ENCODE peak calls at places on chromosomes 3 and 15, in eight cellular contexts. Z, W, O, A, N, U, V and K are unnamed samples.

GRCh38 chr3:127959873-127960272 is 44.8 kb downstream of the KBTBD12 start:
- DNase-seq in Z (peak; percentile 31), O (peak; percentile 4), A (no peak), N (no peak), U (peak; percentile 36), V (no peak), W (peak; percentile 21), K (no peak)

GRCh38 chr15:38069001-38069400 is 134.6 kb downstream of the TMCO5A start:
- DNase-seq in Z (peak; percentile 85), O (peak; percentile 85), V (no peak), N (no peak), W (peak; percentile 44), U (no peak), A (peak; percentile 40), K (peak; percentile 41)

GRCh38 chr3:123406598-123406997 is 42.3 kb downstream of the ADCY5 start:
- DNase-seq in O (no peak), Z (no peak), N (no peak), W (peak; percentile 80), A (no peak), V (peak; percentile 69), U (peak; percentile 95), K (no peak)

GRCh38 chr3:21447471-21448205 is 303.4 kb downstream of the ZNF385D start:
- DNase-seq in U (no peak), O (peak; percentile 52), V (no peak), W (no peak), Z (no peak), N (no peak), A (no peak), K (no peak)

GRCh38 chr3:81864273-81864672 is 102.8 kb upstream of the GBE1 start:
- DNase-seq in Z (no peak), A (no peak), W (no peak), O (no peak), N (no peak), U (no peak), V (no peak), K (no peak)

GRCh38 chr3:48573973-48574585 is 10.5 kb upstream of the UCN2 start:
- DNase-seq in U (no peak), W (no peak), N (no peak), Z (no peak), O (no peak), A (no peak), V (no peak), K (no peak)

GRCh38 chr3:23915537-23916108 is 1.2 kb downstream of the NKIRAS1 start:
- DNase-seq in Z (peak; percentile 15), W (no peak), U (no peak), N (no peak), O (peak; percentile 64), A (no peak), V (no peak), K (no peak)

GRCh38 chr3:136952292-136952691 is 5.5 kb upstream of the IL20RB start:
- DNase-seq in A (no peak), N (no peak), O (peak; percentile 80), Z (no peak), U (no peak), V (no peak), W (no peak), K (no peak)

GRCh38 chr15:74787251-74788041 is 5.6 kb downstream of the CSK start:
- DNase-seq in A (peak; percentile 50), N (peak; percentile 62), W (peak; percentile 67), V (no peak), U (peak; percentile 74), Z (no peak), O (peak; percentile 71), K (peak; percentile 74)

DNA sequence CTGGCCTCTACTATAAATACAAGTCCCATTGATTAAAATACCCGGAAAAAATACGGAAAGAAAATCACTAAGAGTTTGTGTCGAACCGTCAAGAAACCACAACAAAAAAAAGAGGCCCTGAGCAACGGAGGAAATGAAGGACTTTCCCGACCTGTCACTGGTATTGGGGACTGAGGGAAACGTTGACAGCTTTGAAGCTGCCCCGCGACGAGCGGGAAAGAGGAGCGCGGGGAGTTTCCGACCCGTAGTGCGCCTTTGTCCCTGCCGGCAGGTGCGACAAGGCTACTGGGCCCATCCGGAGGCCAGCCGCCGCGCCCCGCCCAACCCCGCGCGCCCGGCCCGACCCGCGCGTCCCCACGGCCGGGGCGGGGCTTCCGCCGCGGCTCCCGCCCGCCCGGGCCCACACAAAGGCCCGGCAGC is 418 bp downstream of the PBRM1 start:
- DNase-seq in W (peak; percentile 79), A (peak; percentile 52), N (peak; percentile 68), O (no peak), Z (peak; percentile 61), V (no peak), U (peak; percentile 84), K (peak; percentile 71)
- TF ChIP-seq POLR2A in W (no peak), A (peak; percentile 21), N (peak; percentile 35), O (no peak), Z (no peak), V (no peak), U (no peak), K (no peak)

DNA sequence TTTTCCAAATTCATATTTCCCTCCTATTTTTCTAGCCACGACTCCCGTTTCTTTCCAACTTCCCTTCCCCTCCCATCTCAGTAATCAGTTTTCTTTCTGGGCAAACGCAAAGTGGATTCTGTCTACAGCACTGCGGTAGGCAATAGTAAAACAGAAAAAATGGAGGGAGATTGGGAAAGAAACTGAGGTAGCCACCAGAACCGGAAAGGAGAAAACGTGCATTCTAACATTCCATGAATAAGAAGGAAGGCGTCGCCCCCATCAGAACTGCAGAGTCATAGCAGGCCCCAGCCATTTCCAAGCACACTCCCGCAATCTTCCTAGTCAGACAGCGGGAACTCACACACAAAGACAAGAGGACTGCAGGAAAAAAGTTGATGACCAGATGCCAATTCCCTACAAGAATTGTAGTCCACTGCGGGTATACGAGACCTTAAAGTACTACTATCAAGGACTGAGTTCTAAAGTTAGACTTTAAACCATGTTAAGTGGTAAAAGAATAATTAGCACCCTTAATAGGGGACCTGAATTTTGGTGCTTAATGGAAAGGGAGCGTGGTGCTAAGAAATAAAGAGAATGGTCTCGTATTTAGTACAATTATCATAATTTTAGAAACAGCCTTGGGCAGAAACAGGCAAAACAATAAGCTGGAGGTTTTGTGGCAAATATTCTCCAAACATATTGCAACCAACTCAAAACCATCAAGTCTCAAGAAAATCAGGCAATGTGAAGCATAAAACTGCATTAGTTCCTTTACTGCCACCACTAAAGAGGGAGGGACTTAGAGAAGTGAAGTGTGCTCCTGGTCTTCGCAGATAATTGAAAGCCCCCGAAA is 1.4 kb downstream of the PFN2 start:
- DNase-seq in W (peak; percentile 56), N (peak; percentile 27), U (peak; percentile 53), V (peak; percentile 55), O (peak; percentile 87), A (peak; percentile 57), Z (peak; percentile 80), K (peak; percentile 40)
- TF ChIP-seq POLR2A in W (no peak), N (no peak), U (no peak), V (no peak), O (peak; percentile 87), A (no peak), Z (no peak), K (no peak)

GRCh38 chr3:110965976-110966375 is 105.6 kb upstream of the NECTIN3 start:
- DNase-seq in N (no peak), O (no peak), W (no peak), V (no peak), Z (no peak), U (no peak), A (no peak), K (no peak)

GRCh38 chr3:110971010-110971585 is 100.5 kb upstream of the NECTIN3 start:
- DNase-seq in U (no peak), V (no peak), O (no peak), W (no peak), A (no peak), Z (no peak), N (no peak), K (no peak)

GRCh38 chr3:110966966-110967663 is 104.5 kb upstream of the NECTIN3 start:
- DNase-seq in N (no peak), U (no peak), O (no peak), A (no peak), Z (no peak), W (no peak), V (no peak), K (no peak)

GRCh38 chr3:110968076-110968475 is 103.5 kb upstream of the NECTIN3 start:
- DNase-seq in O (no peak), V (no peak), U (no peak), A (no peak), Z (no peak), W (no peak), N (no peak), K (no peak)

DNA sequence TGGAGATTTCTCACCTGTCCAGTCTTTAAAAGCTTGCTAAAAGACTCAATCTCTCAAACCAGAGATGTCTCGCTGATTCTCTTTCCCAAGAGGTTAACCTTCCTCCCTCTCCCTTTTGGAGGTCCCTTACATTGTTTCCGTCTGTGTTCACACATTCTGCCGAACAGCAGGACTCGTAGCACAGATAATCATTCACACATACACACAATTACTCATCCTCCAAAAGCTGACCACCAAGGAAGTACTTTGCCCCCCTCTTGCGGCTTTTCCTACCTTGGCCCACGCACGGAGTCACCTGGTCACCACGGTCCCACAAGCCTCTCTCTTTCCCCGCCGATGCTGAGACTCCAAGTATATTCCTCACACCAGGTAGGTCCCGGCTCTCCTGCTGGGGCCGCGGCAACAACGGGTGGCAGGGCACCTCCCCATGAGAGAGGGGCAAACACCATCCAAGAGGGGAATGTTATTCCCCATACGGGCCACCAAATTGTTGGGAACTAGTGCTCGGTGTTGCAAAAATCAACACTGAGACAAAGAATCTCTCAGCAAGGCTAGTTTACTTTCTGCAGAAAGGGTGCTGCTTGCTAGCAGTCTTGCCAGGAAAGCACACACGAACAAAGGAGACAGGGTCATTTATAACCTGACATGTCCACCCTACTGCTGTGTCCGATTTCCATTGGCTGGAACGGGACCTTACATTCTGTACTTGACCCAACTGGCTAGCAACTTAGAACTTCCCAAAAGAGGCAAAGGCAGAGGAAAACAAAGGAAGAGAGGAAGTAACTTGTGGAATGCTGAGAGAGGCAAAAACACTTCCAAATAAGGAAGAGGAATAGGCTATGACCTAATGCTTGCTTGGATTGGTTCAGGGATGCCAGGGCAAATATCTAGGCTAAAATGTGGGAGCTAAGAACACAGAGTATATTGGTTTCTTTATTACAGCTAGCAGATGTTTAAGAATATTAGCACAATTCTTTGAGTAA is 102.1 kb upstream of the NECTIN3 start:
- DNase-seq in U (no peak), N (no peak), Z (no peak), O (no peak), W (no peak), V (no peak), A (no peak), K (no peak)
- TF ChIP-seq POLR2A in U (no peak), N (no peak), Z (no peak), O (no peak), W (no peak), V (no peak), A (no peak), K (no peak)

GRCh38 chr3:105613120-105613519 is 246.4 kb downstream of the ALCAM start:
- DNase-seq in V (no peak), A (no peak), O (no peak), W (no peak), Z (no peak), U (no peak), N (no peak), K (no peak)
- TF ChIP-seq POLR2A in V (no peak), A (no peak), O (no peak), W (no peak), Z (no peak), U (no peak), N (no peak), K (no peak)

GRCh38 chr3:183555541-183556081 is at the start of gene KLHL6:
- DNase-seq in U (peak; percentile 51), A (peak; percentile 42), W (peak; percentile 39), O (no peak), N (no peak), Z (peak; percentile 94), V (no peak), K (no peak)
- TF ChIP-seq POLR2A in U (peak; percentile 22), A (no peak), W (no peak), O (no peak), N (no peak), Z (peak; percentile 52), V (no peak), K (no peak)